ENCODE peak calls at places on chromosomes 3 and 15, in seven cellular contexts. Q is nucleus accumbens, X is brain pericyte, O is NCI-H2081, S is GM23248, H is T-helper 9 cell, E is NCI-H1105 treated with DMSO at 0.1 percent for 48 hours. K is an unnamed sample.

GRCh38 chr15:37058316-37058985 is 41.9 kb downstream of the MEIS2 start:
- DNase-seq in E (no peak), Q (no peak), H (no peak), O (no peak), X (no peak), S (no peak), K (peak)

GRCh38 chr3:36890261-36890660 is 54.6 kb downstream of the TRANK1 start:
- DNase-seq in E (no peak), X (no peak), H (no peak), O (no peak), Q (no peak), S (no peak), K (no peak)

GRCh38 chr3:16140116-16140893 is 34.2 kb upstream of the GALNT15 start:
- DNase-seq in Q (no peak), E (no peak), S (peak), X (no peak), O (no peak), H (no peak), K (peak)

GRCh38 chr15:60087561-60087960 is 83.5 kb downstream of the FOXB1 start:
- DNase-seq in S (peak), E (no peak), O (no peak), Q (no peak), X (no peak), H (no peak), K (no peak)

GRCh38 chr3:140522653-140523380 is 155.0 kb upstream of the TRIM42 start:
- DNase-seq in H (no peak), Q (no peak), S (no peak), X (no peak), O (no peak), E (no peak), K (no peak)

GRCh38 chr3:39149059-39149455 is 4.3 kb downstream of the CSRNP1 start:
- DNase-seq in X (no peak), S (peak), E (no peak), Q (no peak), O (no peak), H (no peak), K (no peak)

GRCh38 chr3:196225763-196226364 is 9.5 kb downstream of the SLC51A start:
- DNase-seq in X (no peak), Q (no peak), S (no peak), E (no peak), H (no peak), O (no peak), K (no peak)

GRCh38 chr15:75455982-75456531 is 4.6 kb upstream of the SIN3A start:
- DNase-seq in H (peak), O (peak), E (peak), Q (peak), X (peak), S (peak), K (peak)

GRCh38 chr3:114649331-114649730 is 355.5 kb downstream of the TIGIT start:
- DNase-seq in E (no peak), Q (no peak), X (no peak), S (peak), H (no peak), O (no peak), K (peak)

GRCh38 chr3:84965141-84965540 is 6.4 kb downstream of the CADM2 start:
- DNase-seq in S (no peak), O (peak), X (no peak), Q (no peak), E (peak), H (no peak), K (no peak)

GRCh38 chr15:57297163-57297593 is 79.1 kb upstream of the CGNL1 start:
- DNase-seq in O (no peak), X (no peak), Q (no peak), S (no peak), H (no peak), E (peak), K (no peak)

GRCh38 chr15:25862087-25862468 is 1.0 kb downstream of the ATP10A start:
- DNase-seq in Q (no peak), X (no peak), O (no peak), E (no peak), S (peak), H (no peak), K (no peak)

K was measured in renal cortical epithelial cell.